ENCODE peak calls at places on chromosomes 2 and 18, in ten cellular contexts. One of them, this sample, is unnamed.

GRCh38 chr18:155688-156087 is 2.7 kb upstream of the USP14 start:
- DNase-seq in GM12865: no peak
- DNase-seq in GM06990: no peak
- DNase-seq in NCI-H1436 treated with DMSO at 0.1 percent for 48 hours: no peak
- DNase-seq in T-helper 1 cell: no peak
- DNase-seq in stimulated activated naive CD8-positive, alpha-beta T cell treated with anti-CD3 and anti-CD28 coated beads, Interleukin-15, Interleukin-2, amounts not matched to agents 100 U/mL and 50 U/mL, for 24 hours: no peak
- DNase-seq in naive B cell: no peak
- DNase-seq in COR-L47: no peak
- DNase-seq in prostate gland: no peak
- DNase-seq in A549: no peak
- DNase-seq in this sample: no peak

GRCh38 chr2:237650455-237650850 is 23.1 kb downstream of the LRRFIP1 start:
- DNase-seq in GM12865: no peak
- DNase-seq in GM06990: no peak
- DNase-seq in NCI-H1436 treated with DMSO at 0.1 percent for 48 hours: no peak
- DNase-seq in T-helper 1 cell: no peak
- DNase-seq in stimulated activated naive CD8-positive, alpha-beta T cell treated with anti-CD3 and anti-CD28 coated beads, Interleukin-15, Interleukin-2, amounts not matched to agents 100 U/mL and 50 U/mL, for 24 hours: no peak
- DNase-seq in naive B cell: no peak
- DNase-seq in COR-L47: no peak
- DNase-seq in prostate gland: no peak
- DNase-seq in A549: no peak
- DNase-seq in this sample: no peak

GRCh38 chr2:10983711-10984110 is 72.0 kb downstream of the KCNF1 start:
- DNase-seq in GM12865: no peak
- DNase-seq in GM06990: no peak
- DNase-seq in NCI-H1436 treated with DMSO at 0.1 percent for 48 hours: no peak
- DNase-seq in T-helper 1 cell: no peak
- DNase-seq in stimulated activated naive CD8-positive, alpha-beta T cell treated with anti-CD3 and anti-CD28 coated beads, Interleukin-15, Interleukin-2, amounts not matched to agents 100 U/mL and 50 U/mL, for 24 hours: no peak
- DNase-seq in naive B cell: no peak
- DNase-seq in COR-L47: no peak
- DNase-seq in prostate gland: no peak
- DNase-seq in A549: no peak
- DNase-seq in this sample: no peak

GRCh38 chr2:85844486-85844885 is 44.3 kb downstream of the ST3GAL5 start:
- DNase-seq in GM12865: no peak
- DNase-seq in GM06990: no peak
- DNase-seq in NCI-H1436 treated with DMSO at 0.1 percent for 48 hours: no peak
- DNase-seq in T-helper 1 cell: no peak
- DNase-seq in stimulated activated naive CD8-positive, alpha-beta T cell treated with anti-CD3 and anti-CD28 coated beads, Interleukin-15, Interleukin-2, amounts not matched to agents 100 U/mL and 50 U/mL, for 24 hours: no peak
- DNase-seq in naive B cell: no peak
- DNase-seq in COR-L47: no peak
- DNase-seq in prostate gland: no peak
- DNase-seq in A549: no peak
- DNase-seq in this sample: no peak

GRCh38 chr2:74374509-74375205 is 5.5 kb downstream of the DCTN1 start:
- DNase-seq in GM12865: no peak
- DNase-seq in GM06990: no peak
- DNase-seq in NCI-H1436 treated with DMSO at 0.1 percent for 48 hours: peak
- DNase-seq in T-helper 1 cell: no peak
- DNase-seq in stimulated activated naive CD8-positive, alpha-beta T cell treated with anti-CD3 and anti-CD28 coated beads, Interleukin-15, Interleukin-2, amounts not matched to agents 100 U/mL and 50 U/mL, for 24 hours: no peak
- DNase-seq in naive B cell: no peak
- DNase-seq in COR-L47: peak
- DNase-seq in prostate gland: peak
- DNase-seq in A549: peak
- DNase-seq in this sample: peak

GRCh38 chr2:23434721-23435121 is 49.7 kb downstream of the KLHL29 start:
- DNase-seq in GM12865: no peak
- DNase-seq in GM06990: no peak
- DNase-seq in NCI-H1436 treated with DMSO at 0.1 percent for 48 hours: no peak
- DNase-seq in T-helper 1 cell: no peak
- DNase-seq in stimulated activated naive CD8-positive, alpha-beta T cell treated with anti-CD3 and anti-CD28 coated beads, Interleukin-15, Interleukin-2, amounts not matched to agents 100 U/mL and 50 U/mL, for 24 hours: no peak
- DNase-seq in naive B cell: no peak
- DNase-seq in COR-L47: no peak
- DNase-seq in prostate gland: no peak
- DNase-seq in A549: no peak
- DNase-seq in this sample: no peak

GRCh38 chr2:223944166-223944703 is 900 bp downstream of the WDFY1 start:
- DNase-seq in GM12865: peak
- DNase-seq in GM06990: peak
- DNase-seq in NCI-H1436 treated with DMSO at 0.1 percent for 48 hours: no peak
- DNase-seq in T-helper 1 cell: peak
- DNase-seq in stimulated activated naive CD8-positive, alpha-beta T cell treated with anti-CD3 and anti-CD28 coated beads, Interleukin-15, Interleukin-2, amounts not matched to agents 100 U/mL and 50 U/mL, for 24 hours: peak
- DNase-seq in naive B cell: peak
- DNase-seq in COR-L47: no peak
- DNase-seq in prostate gland: peak
- DNase-seq in A549: peak
- DNase-seq in this sample: no peak

GRCh38 chr18:3069671-3070433 is 56.9 kb upstream of the LPIN2 start:
- DNase-seq in GM12865: no peak
- DNase-seq in GM06990: no peak
- DNase-seq in NCI-H1436 treated with DMSO at 0.1 percent for 48 hours: no peak
- DNase-seq in T-helper 1 cell: no peak
- DNase-seq in stimulated activated naive CD8-positive, alpha-beta T cell treated with anti-CD3 and anti-CD28 coated beads, Interleukin-15, Interleukin-2, amounts not matched to agents 100 U/mL and 50 U/mL, for 24 hours: no peak
- DNase-seq in naive B cell: no peak
- DNase-seq in COR-L47: no peak
- DNase-seq in prostate gland: no peak
- DNase-seq in A549: no peak
- DNase-seq in this sample: no peak

GRCh38 chr2:55014962-55015939 is 35.0 kb downstream of the RTN4 start:
- DNase-seq in GM12865: peak
- DNase-seq in GM06990: no peak
- DNase-seq in NCI-H1436 treated with DMSO at 0.1 percent for 48 hours: no peak
- DNase-seq in T-helper 1 cell: peak
- DNase-seq in stimulated activated naive CD8-positive, alpha-beta T cell treated with anti-CD3 and anti-CD28 coated beads, Interleukin-15, Interleukin-2, amounts not matched to agents 100 U/mL and 50 U/mL, for 24 hours: peak
- DNase-seq in naive B cell: peak
- DNase-seq in COR-L47: peak
- DNase-seq in prostate gland: peak
- DNase-seq in A549: peak
- DNase-seq in this sample: no peak

GRCh38 chr2:121075641-121076500 is 209.1 kb downstream of the TFCP2L1 start:
- DNase-seq in GM12865: no peak
- DNase-seq in GM06990: no peak
- DNase-seq in NCI-H1436 treated with DMSO at 0.1 percent for 48 hours: no peak
- DNase-seq in T-helper 1 cell: no peak
- DNase-seq in stimulated activated naive CD8-positive, alpha-beta T cell treated with anti-CD3 and anti-CD28 coated beads, Interleukin-15, Interleukin-2, amounts not matched to agents 100 U/mL and 50 U/mL, for 24 hours: no peak
- DNase-seq in naive B cell: no peak
- DNase-seq in COR-L47: peak
- DNase-seq in prostate gland: no peak
- DNase-seq in A549: peak
- DNase-seq in this sample: no peak

GRCh38 chr2:165886487-165887146 is 67.0 kb downstream of the TTC21B start:
- DNase-seq in GM12865: no peak
- DNase-seq in GM06990: no peak
- DNase-seq in NCI-H1436 treated with DMSO at 0.1 percent for 48 hours: no peak
- DNase-seq in T-helper 1 cell: no peak
- DNase-seq in stimulated activated naive CD8-positive, alpha-beta T cell treated with anti-CD3 and anti-CD28 coated beads, Interleukin-15, Interleukin-2, amounts not matched to agents 100 U/mL and 50 U/mL, for 24 hours: no peak
- DNase-seq in naive B cell: no peak
- DNase-seq in COR-L47: no peak
- DNase-seq in prostate gland: no peak
- DNase-seq in A549: no peak
- DNase-seq in this sample: no peak

GRCh38 chr2:102027703-102028059 is 35.9 kb downstream of the IL1R2 start:
- DNase-seq in GM12865: no peak
- DNase-seq in GM06990: no peak
- DNase-seq in NCI-H1436 treated with DMSO at 0.1 percent for 48 hours: no peak
- DNase-seq in T-helper 1 cell: no peak
- DNase-seq in stimulated activated naive CD8-positive, alpha-beta T cell treated with anti-CD3 and anti-CD28 coated beads, Interleukin-15, Interleukin-2, amounts not matched to agents 100 U/mL and 50 U/mL, for 24 hours: no peak
- DNase-seq in naive B cell: no peak
- DNase-seq in COR-L47: no peak
- DNase-seq in prostate gland: no peak
- DNase-seq in A549: no peak
- DNase-seq in this sample: no peak

This sample was measured in NCI-H510A.